ENCODE peak calls at places on chromosomes 13 and 19, in seven cellular contexts. J, F, V, H, L, D and N are unnamed samples.

GRCh38 chr13:110770678-110771077 is 57.2 kb downstream of the ING1 start:
- DNase-seq in J (no peak), F (no peak), V (no peak), H (no peak), L (no peak), D (no peak), N (no peak)

GRCh38 chr13:110593430-110594130 is 21.8 kb upstream of the NAXD start:
- DNase-seq in J (peak; percentile 75), F (no peak), V (no peak), H (no peak), L (no peak), D (no peak), N (no peak)

GRCh38 chr13:110880627-110881026 is 34.2 kb downstream of the ANKRD10 start:
- DNase-seq in J (no peak), F (no peak), V (no peak), H (no peak), L (no peak), D (no peak), N (no peak)

GRCh38 chr19:7833225-7834156 is 3.5 kb downstream of the EVI5L start:
- DNase-seq in J (peak; percentile 89), F (peak; percentile 77), V (no peak), H (no peak), L (no peak), D (no peak), N (no peak)

GRCh38 chr19:18086590-18087138 is at the start of gene IL12RB1:
- DNase-seq in J (no peak), F (no peak), V (peak; percentile 41), H (peak; percentile 75), L (no peak), D (no peak), N (no peak)

GRCh38 chr19:45468159-45468651 is 409 bp downstream of the FOSB start:
- DNase-seq in J (no peak), F (no peak), V (no peak), H (no peak), L (no peak), D (no peak), N (no peak)

GRCh38 chr13:101417043-101417406 is 717 bp upstream of the NALCN start:
- DNase-seq in J (peak; percentile 55), F (no peak), V (no peak), H (no peak), L (no peak), D (no peak), N (no peak)

GRCh38 chr19:7772752-7773291 is 9.8 kb downstream of the CLEC4M start:
- DNase-seq in J (peak; percentile 10), F (no peak), V (no peak), H (no peak), L (no peak), D (no peak), N (no peak)

GRCh38 chr13:19184176-19184575 is 2.6 kb upstream of the TUBA3C start:
- DNase-seq in J (no peak), F (no peak), V (no peak), H (no peak), L (no peak), D (no peak), N (no peak)

GRCh38 chr19:58040751-58041525 is 7.1 kb downstream of the ZSCAN1 start:
- DNase-seq in J (no peak), F (no peak), V (no peak), H (no peak), L (no peak), D (no peak), N (no peak)

GRCh38 chr19:45878043-45878794 is 7.7 kb downstream of the IRF2BP1 start:
- DNase-seq in J (no peak), F (no peak), V (no peak), H (no peak), L (no peak), D (no peak), N (no peak)

GRCh38 chr19:1237027-1237659 is 662 bp downstream of the CBARP start:
- DNase-seq in J (peak; percentile 34), F (no peak), V (no peak), H (no peak), L (no peak), D (no peak), N (no peak)

GRCh38 chr13:21033866-21034601 is 27.4 kb downstream of the LATS2 start:
- DNase-seq in J (peak; percentile 42), F (no peak), V (no peak), H (no peak), L (no peak), D (no peak), N (no peak)

GRCh38 chr13:19957320-19958118 is 1.0 kb upstream of the ZMYM2 start:
- DNase-seq in J (peak; percentile 88), F (peak; percentile 56), V (peak; percentile 81), H (peak; percentile 66), L (no peak), D (no peak), N (peak; percentile 46)

GRCh38 chr13:107209811-107210210 is 641.9 kb upstream of the ARGLU1 start:
- DNase-seq in J (peak; percentile 40), F (no peak), V (no peak), H (no peak), L (no peak), D (no peak), N (no peak)

GRCh38 chr19:32662186-32662585 is 12.8 kb downstream of the ANKRD27 start:
- DNase-seq in J (peak; percentile 75), F (no peak), V (no peak), H (no peak), L (no peak), D (no peak), N (no peak)

GRCh38 chr19:48433337-48433736 is 12.4 kb upstream of the GRWD1 start:
- DNase-seq in J (no peak), F (no peak), V (no peak), H (no peak), L (no peak), D (no peak), N (no peak)

GRCh38 chr13:53637971-53638547 is 609.4 kb downstream of the OLFM4 start:
- DNase-seq in J (no peak), F (no peak), V (no peak), H (no peak), L (no peak), D (no peak), N (no peak)

GRCh38 chr13:47168086-47168485 is 271.2 kb upstream of the HTR2A start:
- DNase-seq in J (peak; percentile 43), F (no peak), V (no peak), H (no peak), L (no peak), D (peak; percentile 21), N (no peak)

GRCh38 chr13:106490177-106490576 is 45.3 kb downstream of the EFNB2 start:
- DNase-seq in J (no peak), F (no peak), V (no peak), H (no peak), L (no peak), D (no peak), N (no peak)

GRCh38 chr13:35164324-35164932 is 222.4 kb downstream of the NBEA start:
- DNase-seq in J (peak; percentile 43), F (no peak), V (no peak), H (no peak), L (no peak), D (no peak), N (no peak)

GRCh38 chr13:112073245-112074138 is 6.5 kb downstream of the SOX1 start:
- DNase-seq in J (no peak), F (no peak), V (no peak), H (no peak), L (no peak), D (no peak), N (no peak)